ENCODE peak calls at places on chromosome 17, in four cellular contexts. N is IMR-90, H is K562, R is HepG2. E is an unnamed sample.

GRCh38 chr17:19010729-19011505 is 6.4 kb upstream of the FAM83G start:
- DNase-seq in N (no peak), H (no peak), R (peak; percentile 46), E (peak; percentile 65)

GRCh38 chr17:47279062-47279801 is 25.6 kb downstream of the ITGB3 start:
- DNase-seq in N (peak; percentile 97), H (peak; percentile 83), R (no peak), E (no peak)

GRCh38 chr17:9814337-9814945 is 7.4 kb downstream of the GSG1L2 start:
- DNase-seq in N (no peak), H (no peak), R (no peak), E (no peak)

GRCh38 chr17:12664894-12665262 is 812 bp upstream of the MYOCD start:
- DNase-seq in N (no peak), H (no peak), R (no peak), E (no peak)

GRCh38 chr17:19304209-19304608 is 58.3 kb downstream of the B9D1 start:
- DNase-seq in N (peak; percentile 79), H (peak; percentile 72), R (peak; percentile 37), E (no peak)

GRCh38 chr17:21239680-21240374 is 13.4 kb downstream of the NATD1 start:
- DNase-seq in N (peak; percentile 28), H (peak; percentile 44), R (peak; percentile 32), E (peak; percentile 47)

GRCh38 chr17:61219460-61219859 is 180.2 kb upstream of the TBX2 start:
- DNase-seq in N (peak; percentile 77), H (no peak), R (no peak), E (no peak)

GRCh38 chr17:15260376-15261062 is 4.6 kb downstream of the PMP22 start:
- DNase-seq in N (peak; percentile 88), H (peak; percentile 81), R (peak; percentile 35), E (peak; percentile 83)

GRCh38 chr17:38960402-38960801 is 6.8 kb downstream of the FBXO47 start:
- DNase-seq in N (no peak), H (no peak), R (no peak), E (no peak)

GRCh38 chr17:70905796-70906195 is 736.5 kb downstream of the KCNJ2 start:
- DNase-seq in N (peak; percentile 100), H (no peak), R (no peak), E (no peak)

DNA sequence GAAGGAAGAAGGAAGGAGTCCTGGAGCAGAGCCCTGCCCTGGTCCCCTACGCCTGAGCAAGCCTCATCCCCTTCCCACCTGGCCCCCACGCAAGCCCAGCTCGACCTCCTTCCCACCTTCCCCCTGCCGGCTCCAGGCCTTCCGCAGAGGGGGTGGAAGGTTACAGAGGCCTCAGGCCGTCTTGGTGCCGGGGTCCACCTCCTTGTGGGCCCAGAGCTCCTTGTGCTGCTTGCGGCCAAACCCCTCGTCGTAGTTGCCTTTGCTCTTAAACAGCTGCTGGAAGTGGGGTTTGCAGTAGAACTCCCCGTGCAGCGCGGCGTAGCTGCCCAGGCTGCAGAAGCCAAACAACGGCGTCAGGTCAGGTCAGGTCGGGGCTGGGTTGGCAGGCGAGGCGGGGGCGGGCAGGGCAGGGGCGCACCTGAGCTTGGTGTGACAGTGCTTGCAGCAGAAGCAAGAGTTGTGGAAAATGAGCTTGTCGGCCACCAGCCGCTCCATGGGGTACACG is 1.5 kb downstream of the LIMD2 start:
- DNase-seq in N (no peak), H (no peak), R (no peak), E (no peak)
- TF ChIP-seq MAZ in N (no peak), H (no peak), R (no peak), E (no peak)

DNA sequence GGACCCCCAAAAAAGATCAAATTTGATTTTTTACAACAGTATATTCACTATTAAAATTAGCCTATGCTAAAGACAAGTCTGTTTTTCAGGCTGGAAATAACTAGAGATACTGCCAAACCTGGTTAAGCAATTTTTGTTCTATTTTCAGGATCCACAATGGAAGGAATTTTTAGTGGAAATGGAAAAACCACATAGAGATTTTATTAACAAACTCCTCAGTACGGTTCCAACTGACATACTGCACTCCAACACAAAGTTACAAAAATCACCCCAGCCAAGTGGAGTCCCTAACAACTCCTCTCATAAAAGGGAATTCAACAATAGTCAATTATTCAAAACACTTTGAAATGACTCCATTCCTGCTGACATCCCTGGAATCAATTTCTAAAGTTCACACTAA is 101.6 kb upstream of the TOB1 start:
- DNase-seq in N (peak; percentile 16), H (no peak), R (no peak), E (no peak)
- TF ChIP-seq MAZ in N (no peak), H (no peak), R (no peak), E (no peak)

GRCh38 chr17:32944248-32945020 is 16.5 kb downstream of the TMEM98 start:
- DNase-seq in N (no peak), H (no peak), R (no peak), E (no peak)

GRCh38 chr17:32943647-32944191 is 15.8 kb downstream of the TMEM98 start:
- DNase-seq in N (peak; percentile 76), H (no peak), R (peak; percentile 58), E (no peak)

GRCh38 chr17:32943206-32943605 is 15.3 kb downstream of the TMEM98 start:
- DNase-seq in N (no peak), H (no peak), R (no peak), E (no peak)

GRCh38 chr17:32940706-32941390 is 12.9 kb downstream of the TMEM98 start:
- DNase-seq in N (no peak), H (no peak), R (no peak), E (no peak)

GRCh38 chr17:32941419-32942032 is 13.6 kb downstream of the TMEM98 start:
- DNase-seq in N (no peak), H (no peak), R (no peak), E (no peak)
- TF ChIP-seq MAZ in N (no peak), H (no peak), R (no peak), E (no peak)

GRCh38 chr17:81340606-81341346 is 45.7 kb upstream of the SLC38A10 start:
- DNase-seq in N (no peak), H (no peak), R (no peak), E (no peak)

GRCh38 chr17:81345211-81346089 is 49.8 kb upstream of the BAHCC1 start:
- DNase-seq in N (peak; percentile 87), H (peak; percentile 90), R (peak; percentile 72), E (peak; percentile 91)

GRCh38 chr17:81342062-81342699 is 47.1 kb upstream of the SLC38A10 start:
- DNase-seq in N (no peak), H (no peak), R (no peak), E (no peak)

GRCh38 chr17:81341347-81342061 is 46.4 kb upstream of the SLC38A10 start:
- DNase-seq in N (no peak), H (no peak), R (no peak), E (no peak)

GRCh38 chr17:81342700-81343070 is 47.6 kb upstream of the SLC38A10 start:
- DNase-seq in N (no peak), H (no peak), R (no peak), E (no peak)
- TF ChIP-seq MAZ in N (no peak), H (no peak), R (no peak), E (no peak)

GRCh38 chr17:79631640-79632431 is 21.0 kb upstream of the RBFOX3 start:
- DNase-seq in N (no peak), H (no peak), R (no peak), E (no peak)
- TF ChIP-seq MAZ in N (no peak), H (no peak), R (no peak), E (no peak)

E was measured in A549.